ENCODE peak calls at places on chromosomes 13 and 19, in five cellular contexts. M is EL; F is NCI-H1694 treated with DMSO at 0.1 percent for 48 hours; Y is activated T-cell treated with anti-CD3 and anti-CD28 coated beads, Interleukin-2, amount 50 U/mL, for 24 hours; L is GM03348. S is an unnamed sample.
A peak's percentile ranks its signal among the peaks of the same experiment; 100 is the strongest.

GRCh38 chr13:51534075-51534817 is 50.0 kb upstream of the WDFY2 start:
- DNase-seq in M (no peak), F (no peak), Y (peak; percentile 43), L (peak; percentile 59), S (no peak)

GRCh38 chr13:78228211-78228610 is 309.6 kb upstream of the EDNRB start:
- DNase-seq in M (no peak), F (no peak), Y (no peak), L (peak; percentile 2), S (no peak)

GRCh38 chr19:584240-585001 is 5.3 kb upstream of the HCN2 start:
- DNase-seq in M (peak; percentile 48), F (peak; percentile 9), Y (peak; percentile 81), L (peak; percentile 83), S (peak; percentile 74)

GRCh38 chr19:45468159-45468651 is 409 bp downstream of the FOSB start:
- DNase-seq in M (peak; percentile 42), F (no peak), Y (peak; percentile 66), L (no peak), S (no peak)

GRCh38 chr19:11197291-11198174 is at the start of gene KANK2:
- DNase-seq in M (peak; percentile 77), F (peak; percentile 15), Y (peak; percentile 89), L (peak; percentile 99), S (peak; percentile 76)

GRCh38 chr13:23608704-23609413 is 38.6 kb downstream of the TNFRSF19 start:
- DNase-seq in M (peak; percentile 86), F (no peak), Y (no peak), L (peak; percentile 70), S (no peak)

GRCh38 chr19:17766543-17767131 is 15.4 kb downstream of the FCHO1 start:
- DNase-seq in M (peak; percentile 80), F (peak; percentile 63), Y (no peak), L (peak; percentile 87), S (peak; percentile 87)

GRCh38 chr13:113304121-113304520 is 7.1 kb downstream of the LAMP1 start:
- DNase-seq in M (no peak), F (no peak), Y (no peak), L (no peak), S (no peak)

GRCh38 chr13:106533940-106534843 is 1.3 kb downstream of the EFNB2 start:
- DNase-seq in M (peak; percentile 72), F (no peak), Y (peak; percentile 58), L (peak; percentile 37), S (no peak)

GRCh38 chr19:49567722-49568454 is 12.5 kb downstream of the NOSIP start:
- DNase-seq in M (no peak), F (no peak), Y (peak; percentile 53), L (peak; percentile 56), S (no peak)

GRCh38 chr19:34661357-34661756 is 15.6 kb downstream of the SCGB2B2 start:
- DNase-seq in M (no peak), F (no peak), Y (no peak), L (no peak), S (no peak)

GRCh38 chr13:74191036-74191809 is 57.0 kb upstream of the KLF12 start:
- DNase-seq in M (peak; percentile 30), F (no peak), Y (peak; percentile 32), L (no peak), S (no peak)

GRCh38 chr19:33199441-33200265 is 5.5 kb downstream of the LRP3 start:
- DNase-seq in M (no peak), F (no peak), Y (no peak), L (no peak), S (no peak)

GRCh38 chr13:100811906-100812305 is 137.3 kb upstream of the TMTC4 start:
- DNase-seq in M (no peak), F (no peak), Y (no peak), L (no peak), S (no peak)

GRCh38 chr13:35818577-35819165 is 312.5 kb downstream of the DCLK1 start:
- DNase-seq in M (peak; percentile 53), F (peak; percentile 64), Y (no peak), L (peak; percentile 57), S (peak; percentile 54)

GRCh38 chr13:66855110-66855509 is 375.0 kb downstream of the PCDH9 start:
- DNase-seq in M (no peak), F (no peak), Y (no peak), L (no peak), S (no peak)

GRCh38 chr13:42048323-42048624 is 174 bp upstream of the DGKH start:
- DNase-seq in M (no peak), F (no peak), Y (no peak), L (no peak), S (no peak)

GRCh38 chr13:80084086-80084676 is 256.7 kb downstream of the SPRY2 start:
- DNase-seq in M (peak; percentile 89), F (peak; percentile 56), Y (no peak), L (peak; percentile 76), S (no peak)

GRCh38 chr13:75372517-75372916 is 109.5 kb downstream of the TBC1D4 start:
- DNase-seq in M (peak; percentile 57), F (peak; percentile 84), Y (no peak), L (peak; percentile 58), S (peak; percentile 80)

GRCh38 chr13:37417042-37417441 is 181.5 kb downstream of the POSTN start:
- DNase-seq in M (no peak), F (no peak), Y (no peak), L (no peak), S (no peak)

GRCh38 chr13:30848332-30849027 is 57.6 kb upstream of the MEDAG start:
- DNase-seq in M (no peak), F (no peak), Y (no peak), L (no peak), S (no peak)

GRCh38 chr19:47742636-47743035 is 2.7 kb upstream of the NOP53 start:
- DNase-seq in M (no peak), F (no peak), Y (no peak), L (no peak), S (no peak)